ENCODE peak calls at places on chromosomes 16 and 17, in four cellular contexts. U is H9, I is hepatocyte, D is mammary epithelial cell. J is an unnamed sample.

GRCh38 chr16:57607676-57608461 is 20.6 kb upstream of the ADGRG1 start:
- DNase-seq in I (no peak), U (peak; percentile 11), D (no peak), J (no peak)

GRCh38 chr17:74883241-74883750 is 10.1 kb downstream of the FADS6 start:
- DNase-seq in U (no peak), I (no peak), D (no peak), J (no peak)

GRCh38 chr17:48155889-48156670 is 48.5 kb downstream of the SNX11 start:
- DNase-seq in I (no peak), U (peak; percentile 61), D (no peak), J (no peak)

GRCh38 chr17:27499451-27500265 is 43.4 kb downstream of the KSR1 start:
- DNase-seq in I (no peak), D (no peak), U (no peak), J (no peak)

GRCh38 chr17:13601776-13602551 is at the start of gene HS3ST3A1:
- DNase-seq in D (peak; percentile 57), U (peak; percentile 96), I (peak; percentile 81), J (no peak)

GRCh38 chr17:47802341-47803022 is 19.1 kb downstream of the OSBPL7 start:
- DNase-seq in U (peak; percentile 82), I (peak; percentile 83), D (peak; percentile 52), J (peak; percentile 88)

GRCh38 chr16:88454315-88455057 is 1.4 kb downstream of the ZFPM1 start:
- DNase-seq in U (no peak), I (no peak), D (peak; percentile 41), J (no peak)

GRCh38 chr17:48611213-48611612 is 396 bp upstream of the HOXB7 start:
- DNase-seq in U (no peak), D (no peak), I (no peak), J (peak; percentile 73)

GRCh38 chr17:38724337-38724988 is 5.7 kb upstream of the CISD3 start:
- DNase-seq in I (no peak), D (no peak), U (no peak), J (no peak)

GRCh38 chr16:1217526-1217925 is 7.5 kb downstream of the TPSG1 start:
- DNase-seq in I (no peak), D (no peak), U (no peak), J (no peak)

GRCh38 chr16:1220098-1220728 is 4.9 kb downstream of the TPSG1 start:
- DNase-seq in D (no peak), I (no peak), U (no peak), J (no peak)

GRCh38 chr16:1218930-1219611 is 6.0 kb downstream of the TPSG1 start:
- DNase-seq in I (no peak), U (no peak), D (no peak), J (no peak)

GRCh38 chr16:1216681-1217400 is 8.2 kb downstream of the TPSG1 start:
- DNase-seq in I (no peak), U (no peak), D (no peak), J (no peak)

DNA sequence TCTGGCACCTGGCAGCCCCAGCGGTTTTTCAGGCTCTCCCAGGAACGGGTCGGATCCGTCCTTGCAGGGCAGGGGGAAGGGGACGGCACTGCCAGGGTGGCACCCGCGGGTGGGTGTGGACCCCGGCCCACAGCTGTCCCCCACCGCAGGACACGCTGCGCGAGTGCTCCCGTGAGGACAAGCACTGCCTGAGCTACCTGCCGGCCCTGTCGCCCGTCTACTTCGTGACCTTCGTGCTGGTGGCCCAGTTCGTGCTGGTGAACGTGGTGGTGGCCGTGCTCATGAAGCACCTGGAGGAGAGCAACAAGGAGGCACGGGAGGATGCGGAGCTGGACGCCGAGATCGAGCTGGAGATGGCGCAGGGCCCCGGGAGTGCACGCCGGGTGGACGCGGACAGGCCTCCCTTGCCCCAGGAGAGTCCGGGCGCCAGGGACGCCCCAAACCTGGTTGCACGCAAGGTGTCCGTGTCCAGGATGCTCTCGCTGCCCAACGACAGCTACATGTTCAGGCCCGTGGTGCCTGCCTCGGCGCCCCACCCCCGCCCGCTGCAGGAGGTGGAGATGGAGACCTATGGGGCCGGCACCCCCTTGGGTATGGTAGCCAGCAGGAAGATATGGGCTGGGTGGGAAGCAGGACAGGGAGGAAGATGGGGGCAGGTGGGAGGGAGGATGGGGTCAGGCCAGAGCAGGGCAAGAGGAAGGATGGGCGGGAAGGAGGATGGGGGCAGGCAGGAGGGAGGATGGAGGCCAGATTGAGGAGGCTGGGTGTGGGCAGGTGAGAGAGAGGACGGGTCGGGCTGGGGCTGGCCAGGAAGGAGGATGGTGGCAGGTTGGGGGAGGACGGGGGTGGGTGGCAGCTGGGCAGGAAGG is 6.8 kb downstream of the TPSG1 start:
- DNase-seq in D (no peak), I (no peak), U (no peak), J (no peak)
- H2AFZ ChIP-seq in D (no peak overlapping the region), I (no peak overlapping the region), U (no peak overlapping the region), J (no peak overlapping the region)

DNA sequence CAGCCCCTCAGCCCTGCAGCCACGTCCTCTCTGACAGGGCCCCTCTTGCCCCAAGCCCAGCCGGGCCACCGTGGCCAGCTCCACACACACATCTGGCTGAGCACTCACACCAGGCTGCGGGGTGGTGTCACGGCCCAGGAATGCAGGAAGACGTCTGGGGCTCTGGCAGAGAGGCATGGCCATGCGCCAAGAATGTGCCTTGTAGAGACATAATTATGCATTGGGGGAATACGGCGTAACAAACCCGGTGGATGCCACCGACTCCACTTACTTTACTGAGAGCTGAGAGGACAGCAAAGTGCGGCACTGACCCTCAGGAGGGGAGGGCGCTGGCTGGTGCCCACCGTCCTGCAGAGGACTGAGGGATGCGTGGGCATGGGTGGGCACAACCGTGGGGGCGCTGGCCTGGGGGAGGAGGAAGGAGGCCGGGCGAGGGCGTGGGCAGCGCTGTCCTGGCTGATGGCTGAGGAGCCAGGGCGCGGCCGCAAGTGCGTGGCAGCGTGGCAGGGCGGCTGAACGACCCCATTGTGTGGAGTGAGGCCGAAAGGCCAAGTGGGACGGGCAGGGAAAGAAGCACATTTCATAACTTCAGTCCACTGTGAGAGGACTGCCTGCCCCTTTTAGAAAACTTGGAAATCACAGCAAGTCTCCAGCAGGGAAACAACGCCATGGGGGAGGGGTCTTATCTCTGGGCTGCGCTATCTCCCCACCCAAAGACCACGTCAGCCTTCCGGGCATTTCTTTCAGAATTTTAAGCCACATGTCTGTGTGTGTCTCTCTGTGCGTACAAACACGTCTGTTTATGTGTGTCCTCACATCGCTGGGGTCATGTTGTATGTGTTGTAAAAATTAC is 30.6 kb downstream of the METRNL start:
- DNase-seq in I (peak; percentile 91), U (no peak), D (peak; percentile 91), J (no peak)
- H2AFZ ChIP-seq in I (no peak overlapping the region), U (no peak overlapping the region), D (peak overlapping the region; percentile 98), J (no peak overlapping the region)

DNA sequence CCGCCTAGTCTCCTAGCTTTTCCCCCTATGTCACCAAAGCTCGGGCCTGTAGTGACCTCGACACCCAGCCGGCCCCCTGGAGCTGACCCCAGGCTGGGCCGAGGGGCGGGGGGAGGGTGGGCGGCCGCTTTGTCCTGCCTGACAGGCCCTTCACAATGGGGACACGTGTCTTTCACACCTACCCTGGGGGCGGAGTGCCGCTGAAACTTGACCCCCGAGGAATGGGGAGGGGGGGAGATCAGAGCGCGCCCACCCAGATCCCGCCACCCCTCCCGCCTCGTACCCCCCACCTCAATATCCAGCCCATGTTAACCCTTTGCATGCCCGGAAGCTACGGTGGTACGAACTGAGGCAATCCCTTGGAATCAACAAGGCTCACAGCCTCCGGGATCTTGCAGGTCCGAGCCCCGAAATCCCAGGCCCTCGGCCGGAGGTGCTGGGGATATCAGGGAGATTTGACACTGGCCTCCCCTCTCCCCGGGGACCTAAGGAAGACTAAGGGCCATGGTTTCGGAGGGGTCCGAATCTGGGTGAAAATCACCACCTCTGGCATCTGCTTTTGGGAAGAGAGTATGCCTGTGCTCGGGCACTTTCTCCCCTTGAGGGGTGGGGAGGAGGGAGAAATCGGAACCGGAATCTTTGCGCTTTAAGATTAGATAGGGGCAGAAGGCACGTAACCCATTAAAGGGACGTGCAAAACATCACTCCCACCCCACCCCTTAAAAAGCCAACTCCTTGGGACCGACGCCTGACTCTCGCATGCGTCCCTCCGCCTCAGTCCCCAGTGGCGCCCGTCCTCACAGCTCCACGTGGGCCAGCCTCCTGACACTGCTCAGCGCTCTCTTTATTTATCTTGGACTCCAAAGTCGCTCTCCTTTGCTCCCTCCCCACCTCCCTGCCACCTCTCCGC is 2.6 kb downstream of the NOG start:
- DNase-seq in U (peak; percentile 89), I (peak; percentile 43), D (peak; percentile 20), J (no peak)
- H2AFZ ChIP-seq in U (no peak overlapping the region), I (peak overlapping the region; percentile 43), D (peak overlapping the region; percentile 82), J (no peak overlapping the region)

GRCh38 chr17:14719942-14720341 is 419.1 kb downstream of the HS3ST3B1 start:
- DNase-seq in I (no peak), D (peak; percentile 30), U (no peak), J (no peak)
- H2AFZ ChIP-seq in I (no peak overlapping the region), D (no peak overlapping the region), U (no peak overlapping the region), J (no peak overlapping the region)